ENCODE peak calls at places on chromosomes 2 and 18, in seven cellular contexts. V is naive thymus-derived CD8-positive, alpha-beta T cell; A is immature natural killer cell; P is GM06990; T is HS-5; S is SW480; L is T-helper 1 cell. D is an unnamed sample.

GRCh38 chr2:527581-527980 is 149.6 kb downstream of the TMEM18 start:
- DNase-seq in L (no peak), P (no peak), S (no peak), A (no peak), T (no peak), V (no peak), D (no peak)

GRCh38 chr18:30888344-30888743 is 154.2 kb downstream of the DSC3 start:
- DNase-seq in S (no peak), V (no peak), A (no peak), P (no peak), T (no peak), L (no peak), D (no peak)

GRCh38 chr2:70094978-70095832 is 7.9 kb downstream of the PCBP1 start:
- DNase-seq in T (no peak), V (peak), A (peak), P (peak), S (no peak), L (peak), D (peak)

GRCh38 chr2:221153226-221153625 is 418.9 kb downstream of the EPHA4 start:
- DNase-seq in L (no peak), A (no peak), T (no peak), V (no peak), P (no peak), S (no peak), D (no peak)

GRCh38 chr2:231099918-231100317 is 24.9 kb downstream of the HTR2B start:
- DNase-seq in T (no peak), L (no peak), S (no peak), P (no peak), A (no peak), V (no peak), D (no peak)

GRCh38 chr18:62781893-62782292 is 66.6 kb downstream of the PHLPP1 start:
- DNase-seq in L (no peak), T (peak), V (no peak), S (no peak), A (no peak), P (no peak), D (no peak)

GRCh38 chr2:118371500-118371899 is 283.2 kb downstream of the INSIG2 start:
- DNase-seq in V (no peak), P (no peak), S (peak), A (no peak), T (peak), L (no peak), D (peak)

GRCh38 chr18:5628512-5629255 is 84.9 kb upstream of the EPB41L3 start:
- DNase-seq in P (peak), L (no peak), T (no peak), A (no peak), V (no peak), S (no peak), D (peak)

GRCh38 chr2:10475811-10476660 is 27.9 kb upstream of the ODC1 start:
- DNase-seq in A (no peak), P (no peak), S (no peak), T (no peak), L (no peak), V (no peak), D (no peak)